ENCODE peak calls at places on chromosomes 3 and 15, in ten cellular contexts. N, M, W, R, U, O, K, D, L and B are unnamed samples.

GRCh38 chr15:81914333-81914732 is 131.5 kb downstream of the MEX3B start:
- DNase-seq in N (no peak), R (no peak), D (no peak), L (no peak), M (no peak), O (no peak), K (no peak), W (no peak), U (no peak), B (no peak)

GRCh38 chr3:58497074-58497473 is 5.2 kb downstream of the KCTD6 start:
- DNase-seq in W (no peak), U (no peak), O (no peak), K (peak; percentile 62), R (peak; percentile 54), D (peak; percentile 21), N (no peak), M (no peak), L (no peak), B (no peak)

GRCh38 chr3:120198305-120198878 is 86.6 kb downstream of the GPR156 start:
- DNase-seq in O (no peak), N (peak; percentile 50), K (peak; percentile 37), W (no peak), M (no peak), R (peak; percentile 13), L (no peak), U (no peak), D (peak; percentile 53), B (no peak)

GRCh38 chr3:11244131-11244677 is 28.0 kb upstream of the ATG7 start:
- DNase-seq in N (peak; percentile 53), U (no peak), W (no peak), L (no peak), D (no peak), R (no peak), M (no peak), O (no peak), K (peak; percentile 26), B (no peak)

GRCh38 chr15:64970696-64971095 is 19.0 kb downstream of the SPG21 start:
- DNase-seq in U (no peak), R (no peak), O (no peak), M (no peak), N (no peak), K (no peak), L (no peak), W (no peak), D (no peak), B (no peak)

GRCh38 chr15:70362911-70363310 is 265.2 kb upstream of the TLE3 start:
- DNase-seq in W (peak; percentile 72), R (peak; percentile 10), O (peak; percentile 32), N (no peak), U (peak; percentile 75), K (peak; percentile 22), L (peak; percentile 63), D (peak; percentile 57), M (no peak), B (peak; percentile 61)

GRCh38 chr3:10283638-10284037 is 9.1 kb downstream of the GHRL start:
- DNase-seq in R (no peak), W (no peak), D (no peak), N (no peak), M (no peak), K (no peak), O (no peak), L (no peak), U (no peak), B (no peak)

GRCh38 chr3:154275965-154276364 is 48.3 kb downstream of the DHX36 start:
- DNase-seq in U (no peak), M (no peak), R (no peak), K (no peak), O (no peak), L (no peak), D (no peak), W (no peak), N (no peak), B (no peak)

GRCh38 chr15:78322243-78322642 is 17.9 kb upstream of the CRABP1 start:
- DNase-seq in M (no peak), K (peak; percentile 67), N (peak; percentile 45), D (peak; percentile 96), O (no peak), R (no peak), U (peak; percentile 50), L (no peak), W (no peak), B (no peak)

GRCh38 chr3:120098710-120099109 is 4.5 kb upstream of the GSK3B start:
- DNase-seq in D (no peak), U (no peak), O (no peak), R (no peak), M (no peak), N (no peak), L (no peak), K (no peak), W (no peak), B (no peak)

DNA sequence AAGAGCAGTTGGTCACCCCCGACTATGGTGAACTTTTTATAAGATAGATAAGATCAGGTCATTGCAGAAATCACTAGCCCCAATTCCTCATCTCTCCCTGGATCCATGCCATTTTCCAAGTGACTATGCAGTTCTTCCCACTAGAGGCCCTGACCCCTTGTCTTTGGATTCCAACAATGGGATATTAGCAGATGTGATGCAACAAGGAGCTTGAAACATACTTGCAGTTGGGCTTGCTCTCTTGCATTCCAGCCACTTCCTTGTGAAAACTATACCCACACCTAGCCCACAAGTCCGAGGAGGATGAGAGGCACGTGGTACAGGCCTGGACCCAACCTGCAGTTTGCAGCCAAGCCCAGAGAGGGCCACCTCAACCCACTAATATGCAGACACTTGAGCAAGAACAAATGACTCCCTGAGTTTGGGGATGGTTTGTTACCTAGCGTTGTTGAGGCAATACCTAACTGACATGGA is 60.6 kb downstream of the SUCLG2 start:
- DNase-seq in D (no peak), K (no peak), O (no peak), L (no peak), U (peak; percentile 42), R (peak; percentile 18), W (peak; percentile 34), N (peak; percentile 66), M (no peak), B (no peak)
- TF ChIP-seq CTCF in D (no peak), K (no peak), O (peak; percentile 13), L (no peak), U (peak; percentile 54), R (peak; percentile 55), W (no peak), N (peak; percentile 53), M (no peak), B (no peak)

DNA sequence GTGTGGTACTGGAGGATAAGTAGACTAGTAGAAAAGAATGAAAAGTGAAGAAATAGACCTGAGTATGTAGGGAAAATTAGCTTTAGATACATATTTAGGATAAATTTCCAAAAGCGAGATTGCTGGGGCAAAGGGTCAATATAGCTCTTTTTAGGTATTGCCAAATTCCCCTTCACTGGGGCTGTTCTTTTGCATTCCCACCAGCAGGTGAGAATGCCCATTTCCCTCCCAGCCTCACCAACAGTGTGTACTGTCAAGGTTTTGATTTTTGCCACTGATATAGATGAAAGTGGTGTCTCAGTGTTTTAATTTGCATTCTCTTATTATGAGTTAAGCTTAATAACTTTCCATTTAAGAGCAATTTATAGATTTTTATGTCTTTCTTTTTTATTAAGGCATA is 35.7 kb upstream of the BHLHE40 start:
- DNase-seq in M (no peak), O (no peak), R (no peak), D (peak; percentile 7), U (no peak), N (no peak), L (no peak), W (peak; percentile 23), K (no peak), B (no peak)
- TF ChIP-seq CTCF in M (no peak), O (no peak), R (peak; percentile 25), D (peak; percentile 23), U (peak; percentile 73), N (peak; percentile 67), L (peak; percentile 19), W (peak; percentile 16), K (peak; percentile 39), B (peak; percentile 26)

DNA sequence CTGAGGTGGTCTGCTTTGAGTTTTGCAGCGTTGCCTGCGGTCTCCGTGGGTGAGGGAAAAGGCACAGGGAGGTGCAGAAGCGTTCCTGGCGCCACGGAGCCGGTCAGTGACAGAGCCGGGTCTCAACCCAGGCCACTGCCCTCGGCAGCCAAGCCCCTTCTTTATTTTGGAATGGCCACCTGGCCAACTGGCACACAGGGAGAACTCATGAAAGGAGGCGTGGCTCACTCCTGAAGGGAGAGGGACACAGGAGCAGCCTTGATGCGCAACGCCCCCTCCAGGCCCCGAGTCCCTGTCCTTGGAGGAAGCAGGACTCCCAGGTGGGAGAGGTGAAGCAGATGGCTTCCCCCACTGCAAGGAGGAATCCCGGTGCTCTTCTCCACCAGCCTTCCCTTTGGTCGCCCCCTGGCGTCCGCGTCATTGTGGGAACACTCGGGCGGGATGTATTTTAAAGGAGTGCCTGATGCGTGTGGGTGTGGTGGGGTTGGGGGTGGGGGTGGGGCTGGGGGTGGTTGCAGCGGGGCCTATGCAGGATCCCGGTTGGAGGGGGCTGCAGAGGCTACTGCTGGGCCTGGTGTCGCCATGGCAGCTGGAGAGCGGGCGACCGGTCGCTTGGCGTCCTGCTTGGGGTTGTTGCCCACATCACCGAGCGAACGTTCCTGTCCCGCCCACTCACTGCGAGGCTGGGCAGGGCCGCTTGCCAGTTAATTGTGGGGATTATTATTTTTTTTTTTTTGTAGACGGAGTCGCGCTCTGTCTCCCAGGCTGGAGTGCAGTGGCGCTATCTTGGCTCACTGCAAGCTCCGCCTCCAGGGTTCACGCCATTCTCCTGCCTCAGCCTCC is 32.6 kb downstream of the APBA2 start:
- DNase-seq in R (no peak), L (peak; percentile 55), K (no peak), W (peak; percentile 91), N (no peak), U (peak; percentile 98), O (no peak), D (no peak), M (no peak), B (peak; percentile 60)
- TF ChIP-seq CTCF in R (no peak), L (no peak), K (peak; percentile 9), W (no peak), N (no peak), U (peak; percentile 68), O (peak; percentile 15), D (no peak), M (no peak), B (peak; percentile 20)

GRCh38 chr3:69290430-69290829 is 95.5 kb downstream of the FRMD4B start:
- DNase-seq in O (no peak), W (no peak), K (no peak), U (no peak), L (no peak), M (no peak), N (no peak), R (no peak), D (no peak), B (no peak)
- TF ChIP-seq CTCF in O (no peak), W (no peak), K (no peak), U (no peak), L (no peak), M (no peak), N (no peak), R (no peak), D (no peak), B (no peak)

DNA sequence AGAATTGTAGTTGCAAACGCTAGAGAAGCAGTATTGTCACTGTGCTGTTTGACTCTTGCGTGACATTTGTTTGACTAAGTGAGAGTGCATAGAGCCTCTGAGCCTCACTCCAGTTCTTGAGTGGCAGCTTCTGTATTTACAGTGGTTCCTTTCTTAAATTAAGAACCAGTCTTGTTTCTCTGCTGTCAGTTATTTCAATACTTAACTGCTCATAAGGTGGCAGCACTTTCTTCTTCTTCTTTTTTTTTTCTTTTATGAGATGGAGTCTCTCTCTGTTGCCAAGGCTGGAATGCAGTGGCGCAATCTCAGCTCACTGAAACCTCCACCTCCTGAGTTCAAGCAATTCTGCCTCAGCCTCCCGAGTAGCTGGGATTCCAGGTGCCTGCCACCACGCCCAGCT is 372.1 kb downstream of the LPP start:
- DNase-seq in M (no peak), R (no peak), O (no peak), U (no peak), W (no peak), N (peak; percentile 22), K (no peak), L (peak; percentile 69), D (no peak), B (no peak)
- TF ChIP-seq CTCF in M (no peak), R (peak; percentile 22), O (peak; percentile 11), U (no peak), W (no peak), N (peak; percentile 41), K (no peak), L (no peak), D (peak; percentile 17), B (no peak)